ENCODE peak calls at places on chromosomes 1 and 21, in five cellular contexts. S is keratinocyte, V is heart left ventricle, G is psoas muscle, L is dorsolateral prefrontal cortex. A is an unnamed sample.

GRCh38 chr1:154923695-154924094 is 12.8 kb downstream of the PMVK start:
- DNase-seq in S (no peak), V (no peak), G (no peak), L (no peak), A (no peak)

GRCh38 chr1:81801834-81802531 is 1.2 kb downstream of the ADGRL2 start:
- DNase-seq in S (no peak), V (peak), G (peak), L (no peak), A (no peak)

GRCh38 chr1:114344656-114345055 is 166.3 kb downstream of the TRIM33 start:
- DNase-seq in S (no peak), V (no peak), G (no peak), L (no peak), A (no peak)

GRCh38 chr1:221575605-221576004 is 166.3 kb downstream of the DUSP10 start:
- DNase-seq in S (no peak), V (no peak), G (no peak), L (no peak), A (no peak)

GRCh38 chr1:13517193-13517812 is 3.5 kb upstream of the LRRC38 start:
- DNase-seq in S (no peak), V (no peak), G (no peak), L (no peak), A (no peak)

GRCh38 chr1:195663549-195664280 is 944.5 kb downstream of the KCNT2 start:
- DNase-seq in S (peak), V (no peak), G (no peak), L (no peak), A (peak)

GRCh38 chr1:48645883-48646282 is 130.8 kb downstream of the BEND5 start:
- DNase-seq in S (no peak), V (no peak), G (no peak), L (no peak), A (no peak)

GRCh38 chr1:232149302-232150201 is 480.4 kb downstream of the SIPA1L2 start:
- DNase-seq in S (peak), V (no peak), G (no peak), L (no peak), A (no peak)

GRCh38 chr1:229310833-229311232 is 32.0 kb downstream of the CCSAP start:
- DNase-seq in S (no peak), V (no peak), G (no peak), L (no peak), A (no peak)

GRCh38 chr1:63294797-63295594 is 27.4 kb upstream of the FOXD3 start:
- DNase-seq in S (no peak), V (no peak), G (no peak), L (no peak), A (no peak)

GRCh38 chr1:210328032-210328745 is 513 bp upstream of the HHAT start:
- DNase-seq in S (no peak), V (no peak), G (no peak), L (no peak), A (no peak)

GRCh38 chr1:5747428-5748285 is 244.6 kb downstream of the NPHP4 start:
- DNase-seq in S (no peak), V (no peak), G (no peak), L (no peak), A (no peak)

GRCh38 chr1:95118019-95118499 is 904 bp downstream of the TLCD4 start:
- DNase-seq in S (no peak), V (peak), G (no peak), L (no peak), A (no peak)

GRCh38 chr1:2135425-2135824 is 59.1 kb downstream of the FAAP20 start:
- DNase-seq in S (peak), V (peak), G (peak), L (no peak), A (peak)

GRCh38 chr1:2133039-2133878 is 61.3 kb downstream of the FAAP20 start:
- DNase-seq in S (peak), V (peak), G (peak), L (peak), A (peak)

GRCh38 chr1:2133879-2134215 is 60.7 kb downstream of the FAAP20 start:
- DNase-seq in S (no peak), V (no peak), G (no peak), L (no peak), A (no peak)

GRCh38 chr1:2134604-2135307 is 59.8 kb downstream of the FAAP20 start:
- DNase-seq in S (no peak), V (no peak), G (peak), L (no peak), A (no peak)

DNA sequence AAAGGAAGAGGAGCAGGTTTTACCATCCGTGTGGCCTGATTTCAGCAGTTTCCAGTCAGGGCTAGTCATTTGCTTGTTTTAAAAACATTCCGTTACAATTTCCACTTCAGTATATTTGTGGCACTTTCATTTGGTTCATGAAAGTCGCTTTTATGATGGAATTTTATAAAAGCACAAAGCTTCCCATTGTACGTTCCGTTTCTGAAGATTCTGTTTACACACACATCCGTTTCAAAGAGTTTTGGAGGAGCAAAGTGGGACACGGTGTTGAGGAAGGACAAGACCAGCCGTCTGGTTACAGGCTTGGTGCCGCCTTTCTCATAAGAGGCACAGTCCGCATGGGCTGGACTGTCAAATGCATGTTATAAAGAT is 60.4 kb downstream of the FAAP20 start:
- DNase-seq in S (no peak), V (no peak), G (no peak), L (no peak), A (no peak)
- H3K27ac ChIP-seq in S (peak), V (peak), G (peak), L (peak), A (no peak)

DNA sequence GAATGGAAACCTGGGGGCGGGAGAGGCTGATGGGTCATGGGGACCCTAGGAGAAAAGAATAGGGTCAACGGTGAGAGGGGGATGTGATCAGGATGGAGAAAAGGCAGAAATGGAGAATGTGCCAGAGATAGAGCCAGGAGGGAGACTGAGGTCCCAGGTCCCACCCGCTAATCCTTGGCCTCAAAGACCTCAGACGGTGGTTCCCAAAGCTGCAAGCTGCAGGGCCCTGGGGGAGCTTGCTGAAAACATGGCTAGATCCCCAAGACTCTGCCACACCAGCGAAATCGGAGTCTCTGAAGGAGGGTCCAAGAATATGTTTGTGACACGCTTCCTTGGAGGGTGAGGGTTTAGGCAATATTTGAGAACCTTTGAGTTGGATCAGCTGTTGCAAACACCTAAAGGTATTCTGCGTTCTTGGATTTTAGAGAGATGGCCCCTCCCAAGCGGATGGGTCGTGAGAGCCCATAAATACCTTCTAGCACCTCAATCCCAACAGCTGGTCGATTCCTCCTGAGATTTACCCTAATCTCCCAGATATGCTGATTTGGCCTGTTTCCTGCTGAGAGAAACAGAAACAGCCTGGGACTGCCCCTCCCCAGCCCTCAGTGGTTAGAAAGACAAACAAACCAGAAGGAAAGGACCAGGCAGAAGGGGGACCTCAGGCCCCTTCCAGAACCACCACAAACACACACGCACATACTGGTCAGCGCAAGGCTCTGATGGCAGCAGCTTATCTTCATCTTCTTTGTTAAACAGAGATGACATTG is 3.5 kb downstream of the C1orf232 start:
- DNase-seq in S (no peak), V (no peak), G (no peak), L (no peak), A (no peak)
- H3K27ac ChIP-seq in S (no peak), V (no peak), G (peak), L (no peak), A (no peak)

DNA sequence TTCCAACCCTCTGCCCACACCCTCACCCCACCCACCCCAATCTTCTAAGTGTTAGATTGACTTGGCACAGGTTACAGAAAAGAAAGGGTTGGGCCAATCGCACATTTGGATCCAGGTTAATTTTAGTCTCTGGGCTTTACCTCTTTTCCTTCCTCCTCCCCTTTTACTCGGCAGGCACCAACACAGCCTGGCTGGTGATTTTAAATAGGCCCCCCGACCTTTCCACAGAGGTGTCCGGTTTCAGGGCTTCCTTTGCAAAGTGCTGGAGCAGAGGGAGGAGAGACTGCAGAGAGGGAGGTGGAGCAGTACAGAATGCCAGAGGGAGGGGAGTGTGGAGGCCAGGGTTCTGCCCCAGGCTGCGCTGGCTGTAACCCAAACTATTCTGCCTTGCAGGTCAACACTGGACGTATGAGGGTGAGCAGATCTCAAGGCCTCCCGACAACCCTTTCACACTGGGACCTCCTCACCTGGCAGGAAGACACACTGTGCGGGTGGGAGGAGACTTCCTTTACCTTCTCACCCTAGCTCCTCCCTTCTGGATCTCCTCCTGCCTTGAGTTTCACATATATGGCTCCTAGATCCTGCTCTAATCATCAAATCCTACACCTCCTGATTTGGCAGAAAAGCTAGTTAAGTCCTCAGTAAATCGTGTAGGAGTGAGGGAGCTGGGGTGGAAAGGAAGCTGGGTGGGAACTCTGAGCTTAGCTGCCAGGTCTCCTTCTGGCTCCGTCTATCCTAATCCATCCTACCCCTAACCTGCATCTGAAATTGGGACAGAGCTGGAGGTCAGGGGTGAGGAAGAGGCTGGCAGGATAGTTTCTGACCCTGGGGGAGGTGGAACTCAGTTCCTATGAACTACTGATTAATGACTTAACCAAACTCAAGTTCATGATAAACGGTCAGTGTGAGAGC is 2.4 kb downstream of the CA14 start:
- DNase-seq in S (no peak), V (peak), G (no peak), L (no peak), A (no peak)
- H3K27ac ChIP-seq in S (peak), V (peak), G (no peak), L (peak), A (peak)

GRCh38 chr21:46056450-46056903 is 41.4 kb upstream of the COL6A2 start:
- DNase-seq in S (no peak), V (peak), G (peak), L (no peak), A (no peak)
- H3K27ac ChIP-seq in S (no peak), V (peak), G (peak), L (no peak), A (no peak)

GRCh38 chr1:211381481-211382181 is 55.0 kb downstream of the TRAF5 start:
- DNase-seq in S (no peak), V (no peak), G (no peak), L (no peak), A (no peak)

GRCh38 chr1:211384524-211384923 is 57.9 kb downstream of the TRAF5 start:
- DNase-seq in S (no peak), V (no peak), G (no peak), L (no peak), A (no peak)

GRCh38 chr1:211382182-211382713 is 55.6 kb downstream of the TRAF5 start:
- DNase-seq in S (no peak), V (no peak), G (no peak), L (no peak), A (no peak)

GRCh38 chr1:211382714-211383480 is 56.3 kb downstream of the TRAF5 start:
- DNase-seq in S (peak), V (peak), G (peak), L (peak), A (peak)

DNA sequence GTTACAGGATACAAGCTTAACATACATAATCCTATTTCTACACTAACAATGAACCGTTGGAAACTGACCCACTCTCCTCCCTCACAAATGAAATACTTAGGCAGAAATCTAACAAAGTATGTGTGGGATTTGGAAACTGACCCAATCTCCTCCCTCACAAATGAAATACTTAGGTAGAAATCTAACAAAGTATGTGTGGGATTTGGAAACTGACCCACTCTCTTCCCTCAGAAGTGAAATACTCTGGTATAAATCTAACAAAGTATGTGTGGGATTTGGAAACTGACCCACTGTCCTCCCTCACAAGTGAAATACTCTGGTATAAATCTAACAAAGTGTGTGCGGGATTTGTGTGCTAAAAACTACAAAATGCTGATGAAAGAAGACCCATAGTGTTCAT is 60.3 kb downstream of the TRAF5 start:
- DNase-seq in S (no peak), V (no peak), G (no peak), L (no peak), A (no peak)
- H3K27ac ChIP-seq in S (no peak), V (no peak), G (no peak), L (no peak), A (no peak)

DNA sequence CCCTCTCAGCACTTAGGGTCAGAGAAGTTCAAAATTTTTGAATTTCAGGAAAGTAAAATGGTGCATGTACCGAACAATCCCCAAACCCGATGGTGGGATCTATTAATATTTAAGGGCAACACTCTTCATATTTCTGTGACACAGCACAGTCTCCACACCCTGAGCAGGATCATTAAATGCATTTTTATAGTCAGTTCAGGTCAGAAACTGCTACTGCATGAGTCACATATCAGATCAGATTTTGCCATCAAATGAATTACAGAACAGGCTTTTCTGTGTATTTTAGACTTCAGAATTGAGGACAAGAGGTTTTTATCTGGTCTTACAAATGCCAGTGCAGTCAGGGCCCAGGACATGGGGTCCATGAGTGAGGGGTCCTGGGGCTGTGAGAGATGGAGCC is 79.2 kb downstream of the RIPK4 start:
- DNase-seq in S (no peak), V (no peak), G (no peak), L (no peak), A (no peak)
- H3K27ac ChIP-seq in S (no peak), V (no peak), G (no peak), L (no peak), A (no peak)

DNA sequence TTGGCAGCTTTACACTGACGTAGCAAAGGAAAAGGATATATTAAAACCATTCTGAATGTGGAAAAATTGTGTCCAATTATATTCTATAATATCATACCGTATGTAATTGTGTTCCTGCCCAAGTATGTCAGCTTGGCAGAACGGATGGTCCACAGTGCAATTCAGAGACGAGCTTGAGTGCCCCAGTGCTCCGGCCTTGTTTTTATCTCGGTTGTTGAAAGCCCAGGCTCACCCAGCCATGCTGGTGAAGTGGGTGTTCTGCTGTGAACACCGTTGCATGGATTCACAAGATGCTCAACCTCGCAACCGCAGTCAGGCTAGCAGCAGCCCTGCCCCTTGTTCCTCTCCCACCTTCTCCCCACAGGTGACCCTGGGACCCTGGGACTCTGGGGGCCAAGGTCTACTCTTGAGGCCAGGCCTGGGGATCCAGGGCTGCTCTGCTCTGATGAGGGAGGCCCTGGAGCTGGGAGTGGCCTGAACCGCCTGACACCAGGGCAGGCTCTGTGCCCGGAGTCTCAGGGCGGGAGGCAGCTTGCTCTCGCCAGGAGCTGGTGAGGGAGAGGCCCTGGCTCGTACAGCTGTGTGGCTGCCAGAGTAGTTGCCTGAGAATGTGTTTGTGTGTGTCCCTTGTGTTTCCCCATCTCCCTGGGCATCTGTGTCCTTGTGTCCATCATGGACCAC is 11.2 kb downstream of the PTPRF start:
- DNase-seq in S (no peak), V (peak), G (peak), L (peak), A (no peak)
- H3K27ac ChIP-seq in S (peak), V (no peak), G (no peak), L (peak), A (peak)

GRCh38 chr1:211493133-211493864 is 1.3 kb upstream of the RD3 start:
- DNase-seq in S (no peak), V (no peak), G (no peak), L (no peak), A (no peak)
- H3K27ac ChIP-seq in S (no peak), V (no peak), G (no peak), L (no peak), A (no peak)

A was measured in epithelial cell of prostate.